ENCODE peak calls at places on chromosomes 4 and X, in nine cellular contexts. One of them, this sample, is unnamed.
A peak's percentile ranks its signal among the peaks of the same experiment; 100 is the strongest.

GRCh38 chrX:72305286-72306084 is at the start of gene CITED1:
- DNase-seq in thoracic aorta: no peak
- DNase-seq in cardiac muscle cell: no peak
- DNase-seq in upper lobe of left lung: peak; percentile 79
- DNase-seq in Panc1: no peak
- DNase-seq in left ventricle myocardium inferior: no peak
- DNase-seq in fibroblast of lung: peak; percentile 2
- DNase-seq in A549: peak; percentile 15
- DNase-seq in lower lobe of right lung: peak; percentile 41
- DNase-seq in this sample: no peak

GRCh38 chr4:184444953-184445309 is 29.4 kb downstream of the IRF2 start:
- DNase-seq in cardiac muscle cell: no peak
- DNase-seq in thoracic aorta: no peak
- DNase-seq in left ventricle myocardium inferior: no peak
- DNase-seq in lower lobe of right lung: peak; percentile 59
- DNase-seq in fibroblast of lung: no peak
- DNase-seq in A549: no peak
- DNase-seq in upper lobe of left lung: no peak
- DNase-seq in Panc1: no peak
- DNase-seq in this sample: no peak

GRCh38 chr4:140876597-140877364 is 120.6 kb upstream of the TBC1D9 start:
- DNase-seq in upper lobe of left lung: no peak
- DNase-seq in thoracic aorta: no peak
- DNase-seq in cardiac muscle cell: no peak
- DNase-seq in left ventricle myocardium inferior: no peak
- DNase-seq in fibroblast of lung: peak; percentile 77
- DNase-seq in lower lobe of right lung: no peak
- DNase-seq in A549: no peak
- DNase-seq in Panc1: no peak
- DNase-seq in this sample: no peak

GRCh38 chr4:54513231-54513630 is 144.5 kb upstream of the KIT start:
- DNase-seq in A549: no peak
- DNase-seq in left ventricle myocardium inferior: peak; percentile 26
- DNase-seq in lower lobe of right lung: no peak
- DNase-seq in thoracic aorta: peak; percentile 3
- DNase-seq in upper lobe of left lung: no peak
- DNase-seq in cardiac muscle cell: no peak
- DNase-seq in fibroblast of lung: peak; percentile 83
- DNase-seq in Panc1: no peak
- DNase-seq in this sample: no peak

GRCh38 chr4:119211856-119212250 is 660 bp upstream of the USP53 start:
- DNase-seq in cardiac muscle cell: no peak
- DNase-seq in upper lobe of left lung: no peak
- DNase-seq in thoracic aorta: no peak
- DNase-seq in fibroblast of lung: no peak
- DNase-seq in A549: no peak
- DNase-seq in left ventricle myocardium inferior: no peak
- DNase-seq in Panc1: no peak
- DNase-seq in lower lobe of right lung: no peak
- DNase-seq in this sample: no peak

GRCh38 chr4:18209448-18209847 is 187.9 kb upstream of the LCORL start:
- DNase-seq in thoracic aorta: no peak
- DNase-seq in upper lobe of left lung: no peak
- DNase-seq in fibroblast of lung: no peak
- DNase-seq in lower lobe of right lung: no peak
- DNase-seq in Panc1: no peak
- DNase-seq in A549: no peak
- DNase-seq in left ventricle myocardium inferior: no peak
- DNase-seq in cardiac muscle cell: no peak
- DNase-seq in this sample: no peak

GRCh38 chr4:87555751-87556619 is 26.8 kb upstream of the SPARCL1 start:
- DNase-seq in upper lobe of left lung: no peak
- DNase-seq in thoracic aorta: peak; percentile 56
- DNase-seq in cardiac muscle cell: no peak
- DNase-seq in Panc1: no peak
- DNase-seq in A549: peak; percentile 14
- DNase-seq in lower lobe of right lung: no peak
- DNase-seq in fibroblast of lung: peak; percentile 89
- DNase-seq in left ventricle myocardium inferior: no peak
- DNase-seq in this sample: peak; percentile 45

GRCh38 chr4:144582975-144583374 is 63.0 kb upstream of the HHIP start:
- DNase-seq in thoracic aorta: no peak
- DNase-seq in upper lobe of left lung: no peak
- DNase-seq in A549: no peak
- DNase-seq in Panc1: no peak
- DNase-seq in fibroblast of lung: peak; percentile 33
- DNase-seq in cardiac muscle cell: no peak
- DNase-seq in left ventricle myocardium inferior: no peak
- DNase-seq in lower lobe of right lung: no peak
- DNase-seq in this sample: no peak

GRCh38 chr4:85734446-85734845 is 259.5 kb downstream of the ARHGAP24 start:
- DNase-seq in A549: no peak
- DNase-seq in left ventricle myocardium inferior: no peak
- DNase-seq in cardiac muscle cell: no peak
- DNase-seq in lower lobe of right lung: no peak
- DNase-seq in fibroblast of lung: peak; percentile 35
- DNase-seq in thoracic aorta: no peak
- DNase-seq in Panc1: no peak
- DNase-seq in upper lobe of left lung: no peak
- DNase-seq in this sample: no peak

GRCh38 chr4:85737254-85737653 is 262.3 kb downstream of the ARHGAP24 start:
- DNase-seq in A549: no peak
- DNase-seq in left ventricle myocardium inferior: no peak
- DNase-seq in upper lobe of left lung: no peak
- DNase-seq in lower lobe of right lung: no peak
- DNase-seq in fibroblast of lung: no peak
- DNase-seq in cardiac muscle cell: no peak
- DNase-seq in Panc1: no peak
- DNase-seq in thoracic aorta: no peak
- DNase-seq in this sample: no peak

GRCh38 chr4:85736576-85736975 is 261.6 kb downstream of the ARHGAP24 start:
- DNase-seq in thoracic aorta: no peak
- DNase-seq in left ventricle myocardium inferior: no peak
- DNase-seq in cardiac muscle cell: no peak
- DNase-seq in fibroblast of lung: no peak
- DNase-seq in upper lobe of left lung: no peak
- DNase-seq in A549: no peak
- DNase-seq in Panc1: no peak
- DNase-seq in lower lobe of right lung: no peak
- DNase-seq in this sample: no peak

GRCh38 chr4:85732124-85732523 is 257.2 kb downstream of the ARHGAP24 start:
- DNase-seq in thoracic aorta: no peak
- DNase-seq in upper lobe of left lung: no peak
- DNase-seq in left ventricle myocardium inferior: no peak
- DNase-seq in A549: no peak
- DNase-seq in lower lobe of right lung: no peak
- DNase-seq in Panc1: no peak
- DNase-seq in fibroblast of lung: no peak
- DNase-seq in cardiac muscle cell: no peak
- DNase-seq in this sample: no peak

DNA sequence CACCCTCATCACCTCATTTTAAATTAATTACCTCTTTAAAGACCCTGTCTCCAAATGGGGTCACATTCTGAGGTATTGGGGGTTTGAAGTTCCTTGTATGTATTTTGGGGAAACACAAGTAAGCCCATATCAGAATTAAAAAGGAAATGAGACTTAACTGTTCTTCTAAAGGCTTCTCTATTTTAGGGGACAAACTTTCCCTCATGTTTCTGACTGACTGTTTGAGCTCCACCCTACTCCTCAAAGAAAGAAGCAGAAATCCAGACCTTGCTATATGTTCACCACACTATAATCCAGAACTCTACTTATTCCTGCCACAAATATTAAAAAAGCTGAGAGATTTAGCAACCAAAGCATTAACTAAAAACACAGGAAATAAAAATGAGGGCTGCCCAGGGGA is 258.8 kb downstream of the ARHGAP24 start:
- DNase-seq in upper lobe of left lung: no peak
- DNase-seq in cardiac muscle cell: no peak
- DNase-seq in lower lobe of right lung: no peak
- DNase-seq in thoracic aorta: no peak
- DNase-seq in fibroblast of lung: no peak
- DNase-seq in A549: no peak
- DNase-seq in left ventricle myocardium inferior: no peak
- DNase-seq in Panc1: no peak
- DNase-seq in this sample: no peak
- H3K4me3 ChIP-seq in upper lobe of left lung: no peak overlapping the region
- H3K4me3 ChIP-seq in cardiac muscle cell: no peak overlapping the region
- H3K4me3 ChIP-seq in lower lobe of right lung: no peak overlapping the region
- H3K4me3 ChIP-seq in thoracic aorta: no peak overlapping the region
- H3K4me3 ChIP-seq in fibroblast of lung: no peak overlapping the region
- H3K4me3 ChIP-seq in A549: no peak overlapping the region
- H3K4me3 ChIP-seq in left ventricle myocardium inferior: no peak overlapping the region
- H3K4me3 ChIP-seq in Panc1: no peak overlapping the region
- H3K4me3 ChIP-seq in this sample: no peak overlapping the region

GRCh38 chr4:186033027-186033426 is 35.9 kb upstream of the TLR3 start:
- DNase-seq in left ventricle myocardium inferior: no peak
- DNase-seq in upper lobe of left lung: no peak
- DNase-seq in fibroblast of lung: no peak
- DNase-seq in lower lobe of right lung: no peak
- DNase-seq in thoracic aorta: no peak
- DNase-seq in cardiac muscle cell: no peak
- DNase-seq in A549: no peak
- DNase-seq in Panc1: no peak
- DNase-seq in this sample: no peak

GRCh38 chr4:186027405-186027804 is 41.6 kb upstream of the TLR3 start:
- DNase-seq in Panc1: no peak
- DNase-seq in thoracic aorta: no peak
- DNase-seq in lower lobe of right lung: no peak
- DNase-seq in fibroblast of lung: no peak
- DNase-seq in upper lobe of left lung: no peak
- DNase-seq in A549: no peak
- DNase-seq in cardiac muscle cell: no peak
- DNase-seq in left ventricle myocardium inferior: no peak
- DNase-seq in this sample: no peak

GRCh38 chr4:186029731-186030421 is 39.1 kb upstream of the TLR3 start:
- DNase-seq in upper lobe of left lung: peak; percentile 18
- DNase-seq in cardiac muscle cell: no peak
- DNase-seq in left ventricle myocardium inferior: peak; percentile 83
- DNase-seq in lower lobe of right lung: peak; percentile 67
- DNase-seq in thoracic aorta: peak; percentile 54
- DNase-seq in A549: no peak
- DNase-seq in fibroblast of lung: peak; percentile 72
- DNase-seq in Panc1: no peak
- DNase-seq in this sample: peak; percentile 15

GRCh38 chr4:186032259-186032658 is 36.7 kb upstream of the TLR3 start:
- DNase-seq in thoracic aorta: no peak
- DNase-seq in Panc1: no peak
- DNase-seq in fibroblast of lung: peak; percentile 12
- DNase-seq in cardiac muscle cell: peak; percentile 29
- DNase-seq in A549: no peak
- DNase-seq in left ventricle myocardium inferior: no peak
- DNase-seq in upper lobe of left lung: no peak
- DNase-seq in lower lobe of right lung: no peak
- DNase-seq in this sample: no peak

DNA sequence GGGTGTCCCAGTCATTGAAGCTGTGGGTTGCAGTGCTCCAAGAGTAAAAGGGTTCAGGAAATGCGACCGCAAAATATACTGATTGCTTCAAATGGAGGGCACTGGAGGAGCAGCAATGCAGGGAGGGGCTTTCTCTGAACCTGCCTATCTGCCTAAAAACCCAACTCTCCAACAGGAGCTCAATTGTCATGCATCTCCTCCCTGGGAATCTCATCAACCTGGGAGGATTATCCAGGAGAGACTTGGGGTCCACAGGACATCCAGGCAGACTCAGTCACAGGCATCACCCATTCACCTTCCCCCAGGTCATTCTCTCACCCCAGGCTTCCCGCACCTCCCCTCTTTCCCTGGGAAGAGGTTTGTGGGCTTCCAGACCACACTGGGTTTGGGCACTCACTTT is 38.2 kb upstream of the TLR3 start:
- DNase-seq in A549: no peak
- DNase-seq in upper lobe of left lung: no peak
- DNase-seq in fibroblast of lung: no peak
- DNase-seq in left ventricle myocardium inferior: no peak
- DNase-seq in Panc1: no peak
- DNase-seq in cardiac muscle cell: no peak
- DNase-seq in thoracic aorta: no peak
- DNase-seq in lower lobe of right lung: no peak
- DNase-seq in this sample: no peak
- H3K27ac ChIP-seq in A549: no peak overlapping the region
- H3K27ac ChIP-seq in upper lobe of left lung: peak overlapping the region; percentile 61
- H3K27ac ChIP-seq in fibroblast of lung: no peak overlapping the region
- H3K27ac ChIP-seq in left ventricle myocardium inferior: peak overlapping the region; percentile 91
- H3K27ac ChIP-seq in Panc1: no peak overlapping the region
- H3K27ac ChIP-seq in cardiac muscle cell: no peak overlapping the region
- H3K27ac ChIP-seq in thoracic aorta: peak overlapping the region; percentile 84
- H3K27ac ChIP-seq in lower lobe of right lung: peak overlapping the region; percentile 72
- H3K27ac ChIP-seq in this sample: no peak overlapping the region

GRCh38 chr4:4377683-4378082 is 9.2 kb upstream of the NSG1 start:
- DNase-seq in cardiac muscle cell: no peak
- DNase-seq in lower lobe of right lung: no peak
- DNase-seq in upper lobe of left lung: no peak
- DNase-seq in fibroblast of lung: no peak
- DNase-seq in thoracic aorta: no peak
- DNase-seq in left ventricle myocardium inferior: peak; percentile 44
- DNase-seq in A549: no peak
- DNase-seq in Panc1: no peak
- DNase-seq in this sample: no peak

GRCh38 chr4:4383085-4383484 is 3.8 kb upstream of the NSG1 start:
- DNase-seq in left ventricle myocardium inferior: peak; percentile 46
- DNase-seq in fibroblast of lung: no peak
- DNase-seq in cardiac muscle cell: no peak
- DNase-seq in Panc1: no peak
- DNase-seq in lower lobe of right lung: no peak
- DNase-seq in thoracic aorta: no peak
- DNase-seq in A549: no peak
- DNase-seq in upper lobe of left lung: no peak
- DNase-seq in this sample: no peak

GRCh38 chr4:4377191-4377590 is 9.7 kb upstream of the NSG1 start:
- DNase-seq in A549: no peak
- DNase-seq in lower lobe of right lung: no peak
- DNase-seq in fibroblast of lung: no peak
- DNase-seq in Panc1: no peak
- DNase-seq in cardiac muscle cell: no peak
- DNase-seq in thoracic aorta: no peak
- DNase-seq in upper lobe of left lung: no peak
- DNase-seq in left ventricle myocardium inferior: no peak
- DNase-seq in this sample: no peak

GRCh38 chr4:4376074-4376473 is 10.8 kb upstream of the NSG1 start:
- DNase-seq in lower lobe of right lung: no peak
- DNase-seq in left ventricle myocardium inferior: no peak
- DNase-seq in fibroblast of lung: no peak
- DNase-seq in thoracic aorta: no peak
- DNase-seq in A549: no peak
- DNase-seq in Panc1: no peak
- DNase-seq in cardiac muscle cell: no peak
- DNase-seq in upper lobe of left lung: no peak
- DNase-seq in this sample: no peak

DNA sequence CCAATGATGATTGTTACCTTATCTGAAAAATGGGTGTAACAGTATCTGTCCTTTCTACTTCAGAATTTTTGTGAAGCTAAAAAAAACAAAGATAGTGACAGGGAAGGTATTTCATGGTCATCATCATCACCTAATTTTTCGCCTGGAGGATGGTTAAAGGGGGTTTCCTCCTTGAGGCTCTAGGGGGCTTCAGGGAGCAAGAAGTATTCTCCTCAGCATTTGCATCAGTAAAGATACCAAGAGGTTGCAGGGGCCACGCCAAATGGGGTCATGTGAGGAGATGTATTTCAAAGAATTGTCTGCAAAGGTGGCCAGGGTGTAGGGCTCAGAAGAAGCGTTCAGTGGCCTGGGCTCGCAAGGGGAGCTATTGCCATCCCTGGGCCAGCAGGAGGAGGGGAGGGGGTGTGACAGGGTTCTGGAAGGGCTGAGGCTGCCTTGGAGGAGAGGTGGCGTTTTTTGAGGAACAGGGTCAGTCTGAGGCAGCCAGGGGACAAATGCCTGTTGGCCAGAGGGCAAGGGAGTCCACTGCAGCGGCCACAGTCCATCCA is 7.3 kb upstream of the NSG1 start:
- DNase-seq in cardiac muscle cell: no peak
- DNase-seq in thoracic aorta: no peak
- DNase-seq in upper lobe of left lung: no peak
- DNase-seq in left ventricle myocardium inferior: no peak
- DNase-seq in A549: no peak
- DNase-seq in lower lobe of right lung: no peak
- DNase-seq in Panc1: no peak
- DNase-seq in fibroblast of lung: no peak
- DNase-seq in this sample: no peak
- TF ChIP-seq CTCF in cardiac muscle cell: no peak
- TF ChIP-seq CTCF in thoracic aorta: no peak
- TF ChIP-seq CTCF in upper lobe of left lung: no peak
- TF ChIP-seq CTCF in left ventricle myocardium inferior: no peak
- TF ChIP-seq CTCF in A549: no peak
- TF ChIP-seq CTCF in lower lobe of right lung: no peak
- TF ChIP-seq CTCF in Panc1: no peak
- TF ChIP-seq CTCF in fibroblast of lung: no peak
- TF ChIP-seq CTCF in this sample: no peak

GRCh38 chrX:46979340-46979739 is 67.1 kb downstream of the JADE3 start:
- DNase-seq in left ventricle myocardium inferior: no peak
- DNase-seq in Panc1: no peak
- DNase-seq in upper lobe of left lung: no peak
- DNase-seq in thoracic aorta: no peak
- DNase-seq in fibroblast of lung: peak; percentile 69
- DNase-seq in cardiac muscle cell: no peak
- DNase-seq in A549: peak; percentile 11
- DNase-seq in lower lobe of right lung: no peak
- DNase-seq in this sample: no peak

GRCh38 chrX:46978341-46979291 is 66.4 kb downstream of the JADE3 start:
- DNase-seq in A549: peak; percentile 51
- DNase-seq in upper lobe of left lung: no peak
- DNase-seq in Panc1: peak; percentile 64
- DNase-seq in left ventricle myocardium inferior: peak; percentile 59
- DNase-seq in fibroblast of lung: peak; percentile 55
- DNase-seq in lower lobe of right lung: peak; percentile 78
- DNase-seq in thoracic aorta: peak; percentile 2
- DNase-seq in cardiac muscle cell: peak; percentile 54
- DNase-seq in this sample: peak; percentile 43
- H3K4me3 ChIP-seq in A549: peak overlapping the region; percentile 21
- H3K4me3 ChIP-seq in upper lobe of left lung: no peak overlapping the region
- H3K4me3 ChIP-seq in Panc1: no peak overlapping the region
- H3K4me3 ChIP-seq in left ventricle myocardium inferior: no peak overlapping the region
- H3K4me3 ChIP-seq in fibroblast of lung: no peak overlapping the region
- H3K4me3 ChIP-seq in lower lobe of right lung: no peak overlapping the region
- H3K4me3 ChIP-seq in thoracic aorta: peak overlapping the region; percentile 31
- H3K4me3 ChIP-seq in cardiac muscle cell: no peak overlapping the region
- H3K4me3 ChIP-seq in this sample: no peak overlapping the region

This sample was measured in dorsolateral prefrontal cortex.